ENCODE peak calls at places on chromosomes 12 and 14, in six cellular contexts. M, O, V, U, I and L are unnamed samples.

GRCh38 chr12:49626169-49626835 is 2.9 kb downstream of the PRPF40B start:
- DNase-seq in M (no peak), O (no peak), V (no peak), U (no peak), I (no peak), L (no peak)

GRCh38 chr14:104090071-104090748 is 4.7 kb downstream of the ASPG start:
- DNase-seq in M (no peak), O (peak; percentile 25), V (no peak), U (no peak), I (no peak), L (no peak)

GRCh38 chr12:67520611-67521010 is 127.9 kb upstream of the DYRK2 start:
- DNase-seq in M (no peak), O (no peak), V (no peak), U (no peak), I (no peak), L (no peak)

GRCh38 chr14:80213602-80214001 is 2.3 kb upstream of the DIO2 start:
- DNase-seq in M (peak; percentile 25), O (no peak), V (peak; percentile 67), U (no peak), I (peak; percentile 29), L (peak; percentile 9)

GRCh38 chr12:3085341-3086125 is 8.4 kb downstream of the TSPAN9 start:
- DNase-seq in M (no peak), O (no peak), V (no peak), U (no peak), I (no peak), L (no peak)

GRCh38 chr14:31717294-31718085 is 156.3 kb downstream of the NUBPL start:
- DNase-seq in M (no peak), O (no peak), V (no peak), U (no peak), I (no peak), L (no peak)

GRCh38 chr12:85462888-85463287 is 182.9 kb downstream of the ALX1 start:
- DNase-seq in M (no peak), O (no peak), V (no peak), U (no peak), I (no peak), L (no peak)

GRCh38 chr14:86462193-86462592 is 932.2 kb downstream of the FLRT2 start:
- DNase-seq in M (no peak), O (no peak), V (no peak), U (no peak), I (no peak), L (no peak)

GRCh38 chr14:71308671-71309070 is 401.4 kb downstream of the PCNX1 start:
- DNase-seq in M (no peak), O (no peak), V (no peak), U (no peak), I (no peak), L (no peak)

GRCh38 chr14:70281938-70282337 is 77.5 kb downstream of the COX16 start:
- DNase-seq in M (no peak), O (no peak), V (no peak), U (no peak), I (no peak), L (no peak)

GRCh38 chr14:38137005-38137404 is 70.7 kb upstream of the SSTR1 start:
- DNase-seq in M (no peak), O (no peak), V (no peak), U (no peak), I (no peak), L (no peak)

GRCh38 chr12:98053202-98053601 is 462.2 kb upstream of the TMPO start:
- DNase-seq in M (no peak), O (no peak), V (no peak), U (no peak), I (no peak), L (no peak)

GRCh38 chr14:92352158-92352985 is 29.4 kb downstream of the SLC24A4 start:
- DNase-seq in M (peak; percentile 53), O (no peak), V (no peak), U (no peak), I (peak; percentile 49), L (no peak)

GRCh38 chr12:112473056-112473455 is 54.3 kb downstream of the PTPN11 start:
- DNase-seq in M (peak; percentile 17), O (no peak), V (no peak), U (no peak), I (no peak), L (no peak)

GRCh38 chr12:128914908-128915563 is 61.8 kb downstream of the GLT1D1 start:
- DNase-seq in M (no peak), O (no peak), V (no peak), U (no peak), I (no peak), L (no peak)

GRCh38 chr12:72261885-72262284 is 10.3 kb upstream of the TRHDE start:
- DNase-seq in M (no peak), O (no peak), V (no peak), U (no peak), I (no peak), L (no peak)

GRCh38 chr12:55937956-55938355 is 7.0 kb downstream of the DGKA start:
- DNase-seq in M (no peak), O (no peak), V (no peak), U (no peak), I (no peak), L (no peak)

GRCh38 chr14:53193193-53193592 is 40.1 kb upstream of the DDHD1 start:
- DNase-seq in M (no peak), O (no peak), V (no peak), U (no peak), I (no peak), L (no peak)

GRCh38 chr12:19518209-19518608 is 78.9 kb downstream of the AEBP2 start:
- DNase-seq in M (no peak), O (no peak), V (no peak), U (no peak), I (no peak), L (no peak)

GRCh38 chr12:111759991-111760390 is 6.7 kb upstream of the ALDH2 start:
- DNase-seq in M (no peak), O (no peak), V (no peak), U (no peak), I (no peak), L (no peak)

GRCh38 chr12:62933871-62934798 is 815 bp downstream of the PPM1H start:
- DNase-seq in M (peak; percentile 52), O (peak; percentile 30), V (no peak), U (peak; percentile 38), I (peak; percentile 27), L (peak; percentile 36)

GRCh38 chr14:102644523-102644922 is 52.1 kb downstream of the RCOR1 start:
- DNase-seq in M (no peak), O (no peak), V (no peak), U (no peak), I (no peak), L (no peak)

GRCh38 chr12:68203460-68203875 is 22.1 kb downstream of the IL26 start:
- DNase-seq in M (no peak), O (no peak), V (no peak), U (no peak), I (no peak), L (no peak)

GRCh38 chr14:54600685-54601084 is 33.8 kb downstream of the SAMD4A start:
- DNase-seq in M (no peak), O (no peak), V (peak; percentile 59), U (no peak), I (no peak), L (no peak)

GRCh38 chr14:80084196-80084595 is 127.1 kb downstream of the DIO2 start:
- DNase-seq in M (no peak), O (no peak), V (no peak), U (no peak), I (no peak), L (no peak)

GRCh38 chr14:53956427-53957201 is at the start of gene BMP4:
- DNase-seq in M (peak; percentile 48), O (peak; percentile 82), V (no peak), U (peak; percentile 83), I (no peak), L (peak; percentile 58)

GRCh38 chr14:66104486-66104885 is 381.7 kb upstream of the CCDC196 start:
- DNase-seq in M (no peak), O (no peak), V (no peak), U (no peak), I (no peak), L (no peak)

GRCh38 chr12:52278530-52278929 is 4.1 kb downstream of the KRT86 start:
- DNase-seq in M (no peak), O (no peak), V (no peak), U (no peak), I (no peak), L (no peak)

GRCh38 chr14:50452979-50453705 is 56.5 kb upstream of the CDKL1 start:
- DNase-seq in M (no peak), O (no peak), V (peak; percentile 37), U (no peak), I (no peak), L (peak; percentile 14)

GRCh38 chr14:20848316-20848954 is 42.8 kb upstream of the RNASE3 start:
- DNase-seq in M (no peak), O (no peak), V (no peak), U (no peak), I (no peak), L (no peak)

GRCh38 chr12:46473634-46474201 is 101.1 kb upstream of the SLC38A2 start:
- DNase-seq in M (no peak), O (peak; percentile 83), V (peak; percentile 84), U (peak; percentile 77), I (no peak), L (peak; percentile 67)

GRCh38 chr14:68556253-68556652 is 236.6 kb downstream of the ZFP36L1 start:
- DNase-seq in M (no peak), O (no peak), V (no peak), U (no peak), I (no peak), L (no peak)

GRCh38 chr12:6533653-6534157 is 612 bp upstream of the GAPDH start:
- DNase-seq in M (peak; percentile 73), O (peak; percentile 78), V (no peak), U (peak; percentile 70), I (peak; percentile 77), L (peak; percentile 78)

GRCh38 chr12:131333136-131333535 is 377.8 kb upstream of the SFSWAP start:
- DNase-seq in M (no peak), O (no peak), V (no peak), U (no peak), I (no peak), L (no peak)

GRCh38 chr14:79016828-79017505 is 846.8 kb downstream of the NRXN3 start:
- DNase-seq in M (no peak), O (no peak), V (peak; percentile 62), U (no peak), I (no peak), L (no peak)

GRCh38 chr12:2255301-2255700 is 202.5 kb downstream of the CACNA1C start:
- DNase-seq in M (no peak), O (no peak), V (no peak), U (no peak), I (no peak), L (no peak)